ENCODE peak calls at places on chromosomes 4 and X, in five cellular contexts. Q is NCI-H1417 treated with DMSO at 0.1 percent for 48 hours, B is HL-60, M is activated gamma-delta T cell treated with Interleukin-2 at 50 U/mL for 16 hours, Y is EL. A is an unnamed sample.

GRCh38 chr4:118281611-118282442 is 71.0 kb downstream of the PRSS12 start:
- DNase-seq in Q (no peak), B (peak), M (no peak), Y (peak), A (no peak)

GRCh38 chr4:58042176-58042575 is 932.0 kb upstream of the IGFBP7 start:
- DNase-seq in Q (no peak), B (no peak), M (no peak), Y (no peak), A (no peak)

GRCh38 chr4:177667687-177668086 is 225.4 kb upstream of the AGA start:
- DNase-seq in Q (no peak), B (no peak), M (no peak), Y (no peak), A (no peak)

GRCh38 chr4:175946472-175947116 is 119.0 kb upstream of the WDR17 start:
- DNase-seq in Q (no peak), B (no peak), M (no peak), Y (no peak), A (peak)

GRCh38 chr4:184541918-184542317 is 67.6 kb upstream of the IRF2 start:
- DNase-seq in Q (no peak), B (no peak), M (no peak), Y (no peak), A (no peak)

GRCh38 chrX:148632444-148632843 is 132.0 kb downstream of the AFF2 start:
- DNase-seq in Q (no peak), B (no peak), M (no peak), Y (no peak), A (no peak)

GRCh38 chr4:155674669-155675071 is 8.0 kb downstream of the GUCY1A1 start:
- DNase-seq in Q (no peak), B (no peak), M (no peak), Y (no peak), A (no peak)

GRCh38 chrX:64186974-64187761 is 18.3 kb downstream of the AMER1 start:
- DNase-seq in Q (no peak), B (no peak), M (no peak), Y (no peak), A (no peak)

GRCh38 chr4:3644849-3645627 is 112.8 kb upstream of the LRPAP1 start:
- DNase-seq in Q (no peak), B (no peak), M (no peak), Y (peak), A (no peak)

GRCh38 chrX:29561417-29561816 is 653.9 kb upstream of the MAGEB2 start:
- DNase-seq in Q (no peak), B (no peak), M (no peak), Y (no peak), A (no peak)

GRCh38 chr4:71110499-71110898 is 117.0 kb downstream of the DCK start:
- DNase-seq in Q (peak), B (no peak), M (no peak), Y (no peak), A (no peak)

GRCh38 chr4:185165605-185166063 is 22.6 kb downstream of the SLC25A4 start:
- DNase-seq in Q (no peak), B (no peak), M (no peak), Y (peak), A (peak)

GRCh38 chr4:153488719-153489384 is 22.7 kb downstream of the TMEM131L start:
- DNase-seq in Q (no peak), B (no peak), M (no peak), Y (no peak), A (peak)

GRCh38 chrX:125744914-125745313 is 421.2 kb downstream of the DCAF12L2 start:
- DNase-seq in Q (no peak), B (no peak), M (no peak), Y (no peak), A (no peak)

GRCh38 chr4:131632877-131633276 is 1516.2 kb upstream of the PCDH10 start:
- DNase-seq in Q (no peak), B (no peak), M (no peak), Y (no peak), A (no peak)

GRCh38 chrX:154748712-154749339 is 2.1 kb downstream of the GAB3 start:
- DNase-seq in Q (no peak), B (no peak), M (peak), Y (peak), A (peak)

GRCh38 chrX:85391185-85391878 is 11.9 kb upstream of the POF1B start:
- DNase-seq in Q (no peak), B (no peak), M (no peak), Y (no peak), A (no peak)

GRCh38 chrX:9635805-9636204 is 129.8 kb downstream of the GPR143 start:
- DNase-seq in Q (no peak), B (no peak), M (no peak), Y (peak), A (no peak)

GRCh38 chr4:10179957-10180602 is 63.5 kb upstream of the WDR1 start:
- DNase-seq in Q (no peak), B (no peak), M (no peak), Y (peak), A (no peak)

GRCh38 chr4:21628916-21629315 is 319.7 kb downstream of the KCNIP4 start:
- DNase-seq in Q (no peak), B (no peak), M (no peak), Y (no peak), A (no peak)

GRCh38 chrX:13092455-13092941 is 48.1 kb upstream of the FAM9C start:
- DNase-seq in Q (no peak), B (peak), M (peak), Y (no peak), A (no peak)

GRCh38 chr4:37847311-37847710 is 20.8 kb downstream of the PGM2 start:
- DNase-seq in Q (no peak), B (no peak), M (no peak), Y (no peak), A (no peak)

GRCh38 chrX:48498374-48498809 is 10.4 kb upstream of the PORCN start:
- DNase-seq in Q (no peak), B (no peak), M (no peak), Y (peak), A (no peak)

GRCh38 chr4:142420461-142421095 is 425.5 kb downstream of the INPP4B start:
- DNase-seq in Q (no peak), B (no peak), M (no peak), Y (no peak), A (no peak)

GRCh38 chr4:13248621-13249298 is 235.4 kb downstream of the RAB28 start:
- DNase-seq in Q (no peak), B (no peak), M (no peak), Y (peak), A (no peak)

GRCh38 chr4:110171981-110172380 is 26.4 kb downstream of the ELOVL6 start:
- DNase-seq in Q (no peak), B (no peak), M (no peak), Y (no peak), A (no peak)

GRCh38 chr4:61401771-61402170 is 201.6 kb downstream of the ADGRL3 start:
- DNase-seq in Q (no peak), B (no peak), M (no peak), Y (no peak), A (no peak)

GRCh38 chr4:88600129-88600849 is 8.0 kb downstream of the HERC3 start:
- DNase-seq in Q (peak), B (no peak), M (no peak), Y (peak), A (peak)

GRCh38 chr4:98747659-98748091 is 89.3 kb upstream of the TSPAN5 start:
- DNase-seq in Q (no peak), B (no peak), M (no peak), Y (no peak), A (no peak)

GRCh38 chr4:53962516-53963225 is 101.7 kb downstream of the CHIC2 start:
- DNase-seq in Q (no peak), B (no peak), M (no peak), Y (peak), A (no peak)

GRCh38 chr4:6192245-6192644 is 8.1 kb downstream of the JAKMIP1 start:
- DNase-seq in Q (no peak), B (no peak), M (no peak), Y (no peak), A (no peak)

GRCh38 chrX:103453655-103454054 is 65.6 kb downstream of the RAB40A start:
- DNase-seq in Q (no peak), B (no peak), M (no peak), Y (peak), A (no peak)

GRCh38 chr4:152369903-152370296 is 166.0 kb downstream of the FBXW7 start:
- DNase-seq in Q (no peak), B (no peak), M (no peak), Y (no peak), A (no peak)

GRCh38 chr4:126530996-126531585 is 1101.7 kb upstream of the INTU start:
- DNase-seq in Q (no peak), B (no peak), M (no peak), Y (no peak), A (no peak)

GRCh38 chr4:79087091-79087490 is 147.9 kb upstream of the PAQR3 start:
- DNase-seq in Q (no peak), B (no peak), M (no peak), Y (no peak), A (no peak)

GRCh38 chrX:16160729-16161128 is 6.6 kb upstream of the MAGEB17 start:
- DNase-seq in Q (no peak), B (no peak), M (no peak), Y (peak), A (no peak)

GRCh38 chr4:15714141-15714540 is 11.3 kb downstream of the BST1 start:
- DNase-seq in Q (no peak), B (no peak), M (no peak), Y (peak), A (no peak)

GRCh38 chrX:106284431-106285025 is 116.4 kb downstream of the PWWP3B start:
- DNase-seq in Q (no peak), B (no peak), M (no peak), Y (no peak), A (no peak)

GRCh38 chr4:77651820-77652219 is 46.2 kb downstream of the CXCL13 start:
- DNase-seq in Q (no peak), B (no peak), M (no peak), Y (no peak), A (no peak)

GRCh38 chr4:158410272-158410671 is 111.4 kb upstream of the RXFP1 start:
- DNase-seq in Q (no peak), B (no peak), M (no peak), Y (peak), A (no peak)